ENCODE peak calls at places on chromosome 6, in four cellular contexts. One of them, this sample, is unnamed.

GRCh38 chr6:129672883-129673631 is 36.9 kb downstream of the ARHGAP18 start:
- DNase-seq in A549: no peak
- DNase-seq in OCI-LY7: no peak
- DNase-seq in stomach: no peak
- DNase-seq in this sample: peak

GRCh38 chr6:70385931-70386330 is 27.4 kb upstream of the FAM135A start:
- DNase-seq in A549: no peak
- DNase-seq in OCI-LY7: no peak
- DNase-seq in stomach: no peak
- DNase-seq in this sample: no peak

GRCh38 chr6:1678201-1678600 is 68.5 kb downstream of the FOXC1 start:
- DNase-seq in A549: no peak
- DNase-seq in OCI-LY7: no peak
- DNase-seq in stomach: peak
- DNase-seq in this sample: no peak

GRCh38 chr6:14276667-14277404 is 159.3 kb downstream of the CD83 start:
- DNase-seq in A549: no peak
- DNase-seq in OCI-LY7: peak
- DNase-seq in stomach: no peak
- DNase-seq in this sample: peak

GRCh38 chr6:139925894-139926641 is 551.6 kb upstream of the CITED2 start:
- DNase-seq in A549: no peak
- DNase-seq in OCI-LY7: no peak
- DNase-seq in stomach: no peak
- DNase-seq in this sample: no peak

GRCh38 chr6:165571068-165571682 is 91.9 kb downstream of the PDE10A start:
- DNase-seq in A549: no peak
- DNase-seq in OCI-LY7: no peak
- DNase-seq in stomach: no peak
- DNase-seq in this sample: no peak

GRCh38 chr6:141309295-141309694 is 823.4 kb upstream of the GJE1 start:
- DNase-seq in A549: no peak
- DNase-seq in OCI-LY7: peak
- DNase-seq in stomach: no peak
- DNase-seq in this sample: no peak

GRCh38 chr6:136886110-136886509 is 36.0 kb upstream of the SLC35D3 start:
- DNase-seq in A549: peak
- DNase-seq in OCI-LY7: no peak
- DNase-seq in stomach: no peak
- DNase-seq in this sample: no peak

DNA sequence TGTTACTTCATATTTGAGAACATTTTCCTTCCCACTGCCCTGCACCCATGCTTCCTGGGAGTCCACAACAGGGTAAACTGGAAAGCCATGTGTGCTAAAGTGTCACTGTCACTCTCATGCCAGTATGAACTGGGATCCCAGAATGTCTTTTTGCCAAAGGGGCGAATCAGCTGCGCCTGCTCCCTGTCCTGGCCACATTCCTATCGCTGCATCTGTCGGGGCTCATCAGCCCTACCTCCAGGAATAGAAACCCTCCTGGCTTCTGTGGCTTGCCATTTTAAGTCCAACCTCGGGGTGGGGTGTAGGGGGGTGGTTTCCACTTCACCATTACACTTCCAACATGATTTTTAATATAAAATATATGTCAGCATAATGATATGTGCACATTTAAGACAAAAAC is 933 bp downstream of the KLHL31 start:
- DNase-seq in A549: no peak
- DNase-seq in OCI-LY7: no peak
- DNase-seq in stomach: no peak
- DNase-seq in this sample: no peak
- TF ChIP-seq CTCF in A549: no peak
- TF ChIP-seq CTCF in OCI-LY7: no peak
- TF ChIP-seq CTCF in stomach: no peak
- TF ChIP-seq CTCF in this sample: no peak

DNA sequence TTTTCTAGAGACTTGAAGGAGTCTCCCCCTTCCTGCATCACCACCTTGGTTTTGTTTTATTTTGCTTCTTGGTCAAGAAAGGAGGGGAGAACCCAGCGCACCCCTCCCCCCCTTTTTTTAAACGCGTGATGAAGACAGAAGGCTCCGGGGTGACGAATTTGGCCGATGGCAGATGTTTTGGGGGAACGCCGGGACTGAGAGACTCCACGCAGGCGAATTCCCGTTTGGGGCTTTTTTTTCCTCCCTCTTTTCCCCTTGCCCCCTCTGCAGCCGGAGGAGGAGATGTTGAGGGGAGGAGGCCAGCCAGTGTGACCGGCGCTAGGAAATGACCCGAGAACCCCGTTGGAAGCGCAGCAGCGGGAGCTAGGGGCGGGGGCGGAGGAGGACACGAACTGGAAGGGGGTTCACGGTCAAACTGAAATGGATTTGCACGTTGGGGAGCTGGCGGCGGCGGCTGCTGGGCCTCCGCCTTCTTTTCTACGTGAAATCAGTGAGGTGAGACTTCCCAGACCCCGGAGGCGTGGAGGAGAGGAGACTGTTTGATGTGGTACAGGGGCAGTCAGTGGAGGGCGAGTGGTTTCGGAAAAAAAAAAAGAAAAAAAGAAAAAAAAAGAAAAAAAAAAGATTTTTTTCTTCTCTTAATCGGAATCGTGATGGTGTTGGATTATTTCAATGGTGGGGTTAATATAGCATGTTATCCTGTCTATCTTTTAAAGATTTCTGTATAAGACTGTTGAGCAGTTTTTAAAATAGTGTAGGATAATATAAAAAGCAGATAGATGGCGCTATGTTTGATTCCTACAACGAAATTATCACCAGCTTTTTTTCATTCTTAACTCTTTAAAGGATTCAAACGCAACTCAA is 3.1 kb downstream of the SOX4 start:
- DNase-seq in A549: peak
- DNase-seq in OCI-LY7: peak
- DNase-seq in stomach: peak
- DNase-seq in this sample: peak
- TF ChIP-seq CTCF in A549: peak
- TF ChIP-seq CTCF in OCI-LY7: peak
- TF ChIP-seq CTCF in stomach: peak
- TF ChIP-seq CTCF in this sample: peak

DNA sequence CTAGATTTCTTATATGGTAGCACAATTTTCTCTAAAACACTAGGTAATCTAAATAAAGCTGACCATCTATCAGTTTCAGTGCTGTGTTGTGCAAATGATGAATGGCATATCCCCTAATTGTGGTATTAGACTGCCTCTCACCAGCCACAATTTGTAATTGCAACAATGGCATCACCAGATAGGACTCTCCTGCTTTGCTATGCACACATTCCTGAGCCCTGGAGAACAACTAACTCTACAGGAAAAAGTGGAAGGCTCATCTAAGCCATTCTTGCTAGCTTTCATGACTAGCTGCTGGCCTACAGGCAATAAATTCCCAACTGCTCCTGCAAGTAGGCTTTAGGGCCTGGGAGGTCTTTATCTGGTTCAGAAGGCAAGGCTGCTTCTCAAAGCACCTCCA is 974.1 kb downstream of the EYS start:
- DNase-seq in A549: no peak
- DNase-seq in OCI-LY7: no peak
- DNase-seq in stomach: no peak
- DNase-seq in this sample: no peak
- TF ChIP-seq CTCF in A549: no peak
- TF ChIP-seq CTCF in OCI-LY7: peak
- TF ChIP-seq CTCF in stomach: no peak
- TF ChIP-seq CTCF in this sample: no peak

GRCh38 chr6:51494342-51494741 is 593.1 kb downstream of the PKHD1 start:
- DNase-seq in A549: no peak
- DNase-seq in OCI-LY7: no peak
- DNase-seq in stomach: no peak
- DNase-seq in this sample: no peak
- TF ChIP-seq CTCF in A549: no peak
- TF ChIP-seq CTCF in OCI-LY7: no peak
- TF ChIP-seq CTCF in stomach: no peak
- TF ChIP-seq CTCF in this sample: no peak

GRCh38 chr6:8194499-8194898 is 92.2 kb upstream of the EEF1E1 start:
- DNase-seq in A549: no peak
- DNase-seq in OCI-LY7: no peak
- DNase-seq in stomach: no peak
- DNase-seq in this sample: no peak

GRCh38 chr6:8195714-8196104 is 93.4 kb upstream of the EEF1E1 start:
- DNase-seq in A549: no peak
- DNase-seq in OCI-LY7: no peak
- DNase-seq in stomach: no peak
- DNase-seq in this sample: no peak

GRCh38 chr6:8193541-8193940 is 91.2 kb upstream of the EEF1E1 start:
- DNase-seq in A549: no peak
- DNase-seq in OCI-LY7: no peak
- DNase-seq in stomach: no peak
- DNase-seq in this sample: no peak

GRCh38 chr6:8192597-8192996 is 90.2 kb upstream of the EEF1E1 start:
- DNase-seq in A549: no peak
- DNase-seq in OCI-LY7: no peak
- DNase-seq in stomach: no peak
- DNase-seq in this sample: no peak

DNA sequence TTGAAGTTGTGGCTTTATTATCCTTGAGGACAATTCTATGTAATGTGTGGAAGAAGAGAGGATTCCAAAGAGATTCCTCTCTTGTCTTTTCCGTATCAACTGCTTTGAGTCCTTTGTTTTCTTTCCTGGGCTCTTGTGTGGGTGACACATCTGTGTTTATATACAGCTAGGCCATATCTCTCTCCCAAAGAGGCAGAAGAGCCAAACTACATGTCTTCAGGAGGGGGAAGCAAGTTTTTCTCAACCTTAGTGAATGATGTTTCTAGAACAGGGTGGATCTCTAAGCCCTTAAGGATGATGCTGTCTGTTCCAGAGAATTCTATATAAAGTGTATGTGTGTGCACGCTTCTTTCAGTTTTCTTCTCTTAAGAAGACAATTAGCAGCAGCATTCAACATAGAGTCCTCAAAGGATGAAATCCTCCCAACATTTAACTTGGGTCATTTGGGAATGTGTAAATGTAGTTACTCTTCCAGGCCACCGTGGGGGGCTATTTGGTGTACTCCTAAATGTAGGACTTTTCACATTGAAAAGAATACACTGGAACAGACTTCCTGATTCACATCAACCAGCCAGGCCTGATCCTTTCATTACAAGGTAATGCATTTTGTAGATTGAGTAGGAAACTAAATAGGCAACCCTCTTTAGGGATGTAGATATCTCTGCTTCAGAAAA is 92.8 kb upstream of the EEF1E1 start:
- DNase-seq in A549: no peak
- DNase-seq in OCI-LY7: no peak
- DNase-seq in stomach: no peak
- DNase-seq in this sample: no peak
- TF ChIP-seq CTCF in A549: no peak
- TF ChIP-seq CTCF in OCI-LY7: peak
- TF ChIP-seq CTCF in stomach: no peak
- TF ChIP-seq CTCF in this sample: no peak

This sample was measured in GM13976.